ENCODE peak calls at places on chromosome 4, in seven cellular contexts. N is AG04450, L is Calu3, X is neural progenitor cell, V is progenitor cell of endocrine pancreas, Y is brain microvascular endothelial cell, D is SK-N-SH. B is an unnamed sample.

GRCh38 chr4:105896984-105897760 is 1.9 kb downstream of the NPNT start:
- DNase-seq in N (no peak), L (no peak), X (no peak), V (no peak), Y (no peak), D (no peak), B (no peak)

GRCh38 chr4:8304827-8305695 is 35.5 kb downstream of the HTRA3 start:
- DNase-seq in N (no peak), L (no peak), X (no peak), V (no peak), Y (no peak), D (no peak), B (no peak)

GRCh38 chr4:79526970-79527565 is 119.0 kb upstream of the GK2 start:
- DNase-seq in N (no peak), L (no peak), X (no peak), V (no peak), Y (no peak), D (no peak), B (no peak)

GRCh38 chr4:151031831-151032605 is 16.9 kb upstream of the LRBA start:
- DNase-seq in N (no peak), L (no peak), X (no peak), V (no peak), Y (peak), D (peak), B (no peak)

GRCh38 chr4:117817316-117817715 is 217.0 kb upstream of the NDST3 start:
- DNase-seq in N (no peak), L (no peak), X (no peak), V (no peak), Y (no peak), D (no peak), B (no peak)

GRCh38 chr4:138696771-138697170 is 318.8 kb upstream of the NOCT start:
- DNase-seq in N (no peak), L (no peak), X (no peak), V (no peak), Y (peak), D (no peak), B (no peak)

GRCh38 chr4:4302001-4302400 is 11.9 kb downstream of the ZBTB49 start:
- DNase-seq in N (no peak), L (no peak), X (no peak), V (no peak), Y (no peak), D (no peak), B (no peak)

GRCh38 chr4:89196745-89197144 is 85.4 kb downstream of the TIGD2 start:
- DNase-seq in N (no peak), L (peak), X (no peak), V (no peak), Y (no peak), D (no peak), B (no peak)

GRCh38 chr4:88697113-88697512 is 516 bp downstream of the NAP1L5 start:
- DNase-seq in N (no peak), L (no peak), X (no peak), V (no peak), Y (no peak), D (peak), B (no peak)

GRCh38 chr4:4981427-4981826 is 37.8 kb downstream of the CYTL1 start:
- DNase-seq in N (no peak), L (no peak), X (no peak), V (no peak), Y (no peak), D (no peak), B (no peak)

GRCh38 chr4:10115271-10115656 is 1.3 kb downstream of the WDR1 start:
- DNase-seq in N (no peak), L (no peak), X (no peak), V (no peak), Y (no peak), D (no peak), B (no peak)

GRCh38 chr4:21656832-21657231 is 291.7 kb downstream of the KCNIP4 start:
- DNase-seq in N (no peak), L (peak), X (no peak), V (no peak), Y (peak), D (no peak), B (no peak)

GRCh38 chr4:142095886-142096605 is 459.7 kb downstream of the IL15 start:
- DNase-seq in N (peak), L (peak), X (no peak), V (no peak), Y (peak), D (no peak), B (no peak)

GRCh38 chr4:181792641-181793612 is 450.3 kb upstream of the TENM3 start:
- DNase-seq in N (no peak), L (no peak), X (peak), V (no peak), Y (no peak), D (no peak), B (peak)

GRCh38 chr4:156950950-156951349 is 20.6 kb downstream of the PDGFC start:
- DNase-seq in N (no peak), L (no peak), X (no peak), V (no peak), Y (no peak), D (no peak), B (no peak)

GRCh38 chr4:144649646-144650045 is 3.7 kb downstream of the HHIP start:
- DNase-seq in N (no peak), L (no peak), X (peak), V (no peak), Y (no peak), D (no peak), B (no peak)

GRCh38 chr4:54539500-54540029 is 118.2 kb upstream of the KIT start:
- DNase-seq in N (no peak), L (peak), X (peak), V (peak), Y (peak), D (peak), B (peak)

GRCh38 chr4:122739174-122739573 is 6.7 kb downstream of the BBS12 start:
- DNase-seq in N (peak), L (no peak), X (no peak), V (no peak), Y (peak), D (no peak), B (no peak)

GRCh38 chr4:107183155-107183774 is 147.2 kb upstream of the DKK2 start:
- DNase-seq in N (peak), L (peak), X (peak), V (no peak), Y (peak), D (peak), B (peak)

GRCh38 chr4:137794779-137795178 is 262.5 kb upstream of the PCDH18 start:
- DNase-seq in N (no peak), L (no peak), X (no peak), V (no peak), Y (no peak), D (no peak), B (no peak)

GRCh38 chr4:149884046-149884445 is 68.4 kb upstream of the IQCM start:
- DNase-seq in N (no peak), L (no peak), X (no peak), V (no peak), Y (no peak), D (no peak), B (no peak)

GRCh38 chr4:139704915-139705485 is 39.4 kb downstream of the MGST2 start:
- DNase-seq in N (no peak), L (no peak), X (no peak), V (no peak), Y (peak), D (no peak), B (no peak)
- TF ChIP-seq CTCF in N (peak), L (no peak), X (peak), V (peak), Y (peak), D (peak), B (no peak)

DNA sequence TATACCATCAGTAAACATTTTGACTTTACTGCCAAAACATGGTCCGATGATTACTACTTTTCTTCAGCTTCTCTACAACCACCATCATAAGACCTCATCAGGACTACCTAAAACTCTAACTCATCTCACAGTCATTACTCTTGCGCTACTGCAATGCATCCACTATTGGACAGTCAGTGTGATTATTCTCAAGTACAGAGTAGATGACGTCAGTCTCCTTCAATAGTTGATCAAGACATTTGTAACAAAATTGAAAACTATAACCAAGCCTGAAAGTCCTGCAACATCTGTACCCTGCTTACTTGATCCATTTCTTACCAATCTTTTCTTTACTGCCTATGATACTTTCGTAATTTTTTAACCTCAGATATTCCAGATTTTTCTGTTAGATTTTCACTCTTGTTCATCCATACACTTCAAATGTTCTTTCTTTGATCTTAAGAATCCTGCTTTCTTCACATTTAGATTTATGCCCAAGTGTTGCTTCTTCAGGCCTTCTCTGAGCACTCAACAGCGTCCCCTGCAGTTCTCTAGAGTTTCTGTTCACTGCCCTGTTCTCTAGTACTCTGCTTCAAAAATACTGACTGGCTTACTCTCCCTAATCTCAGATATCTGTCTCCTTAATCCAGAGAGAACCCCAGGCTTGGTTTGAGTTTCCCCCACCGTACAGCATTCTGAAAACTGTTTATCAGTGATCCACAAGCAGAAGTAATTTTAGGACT is 1517.6 kb downstream of the STIM2 start:
- DNase-seq in N (no peak), L (no peak), X (peak), V (no peak), Y (no peak), D (no peak), B (no peak)
- TF ChIP-seq CTCF in N (no peak), L (no peak), X (peak), V (no peak), Y (peak), D (peak), B (no peak)

GRCh38 chr4:98671131-98671530 is 12.7 kb upstream of the TSPAN5 start:
- DNase-seq in N (no peak), L (no peak), X (no peak), V (no peak), Y (no peak), D (no peak), B (no peak)

GRCh38 chr4:98674404-98675173 is 16.2 kb upstream of the TSPAN5 start:
- DNase-seq in N (no peak), L (no peak), X (no peak), V (no peak), Y (no peak), D (no peak), B (no peak)

GRCh38 chr4:98673978-98674377 is 15.6 kb upstream of the TSPAN5 start:
- DNase-seq in N (no peak), L (no peak), X (no peak), V (no peak), Y (no peak), D (no peak), B (no peak)

GRCh38 chr4:98673282-98673644 is 14.9 kb upstream of the TSPAN5 start:
- DNase-seq in N (no peak), L (no peak), X (no peak), V (no peak), Y (no peak), D (peak), B (no peak)

DNA sequence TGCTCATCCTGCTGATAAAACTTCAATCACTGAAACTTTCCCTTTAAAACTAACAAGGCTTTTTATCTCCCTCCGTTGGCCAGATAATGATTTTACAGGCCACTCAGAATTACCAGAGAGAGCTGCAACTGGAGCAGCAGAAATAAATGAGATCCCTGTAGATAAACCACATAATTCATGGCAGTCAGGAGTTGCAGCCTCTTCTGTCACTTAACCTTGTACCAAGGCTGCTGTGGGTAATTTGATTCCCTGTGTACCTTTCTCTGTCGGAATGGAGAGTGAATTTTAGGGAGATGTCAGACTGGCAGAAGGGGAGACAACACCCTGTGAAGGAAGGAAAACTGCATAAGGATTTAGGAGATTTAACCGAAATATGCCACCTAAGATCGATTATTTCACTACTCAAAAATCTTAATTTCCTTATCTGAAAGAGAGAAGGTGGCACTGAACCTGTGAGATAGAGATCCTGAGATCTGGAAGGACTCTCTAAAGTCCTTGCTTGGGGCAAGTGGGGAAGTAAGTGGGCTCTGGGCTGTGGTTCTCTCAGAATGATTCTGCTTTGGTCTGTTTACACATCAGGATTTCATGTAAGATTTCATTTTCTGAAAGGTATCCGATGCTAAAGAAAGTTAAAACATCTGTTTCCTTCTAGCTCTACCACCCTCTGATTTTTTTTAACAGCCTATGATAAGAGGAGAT is 14.3 kb upstream of the TSPAN5 start:
- DNase-seq in N (no peak), L (no peak), X (no peak), V (no peak), Y (no peak), D (peak), B (no peak)
- TF ChIP-seq CTCF in N (peak), L (no peak), X (no peak), V (no peak), Y (no peak), D (peak), B (no peak)

DNA sequence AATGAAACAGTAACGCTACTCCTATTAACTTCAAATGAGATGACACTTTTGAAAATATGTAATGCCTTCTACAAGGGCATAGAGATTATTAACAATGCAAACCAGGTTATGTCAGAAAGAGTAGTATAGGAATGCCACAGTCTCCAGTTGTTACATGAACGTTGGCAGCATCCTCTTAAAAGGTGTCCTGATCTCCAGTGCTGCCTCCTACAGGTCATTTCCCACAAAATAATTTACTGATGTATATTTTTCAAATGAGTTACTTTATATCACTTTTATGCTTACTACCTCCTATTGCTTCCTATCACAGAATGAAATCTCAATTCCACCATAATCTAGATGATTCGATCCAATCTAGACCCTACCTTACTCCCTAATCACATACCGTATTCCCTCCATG is 195.2 kb upstream of the EPHA5 start:
- DNase-seq in N (no peak), L (peak), X (peak), V (no peak), Y (peak), D (peak), B (no peak)
- TF ChIP-seq CTCF in N (peak), L (no peak), X (peak), V (peak), Y (peak), D (peak), B (peak)

GRCh38 chr4:168177546-168178149 is 85.3 kb downstream of the ANXA10 start:
- DNase-seq in N (no peak), L (peak), X (no peak), V (no peak), Y (no peak), D (no peak), B (no peak)
- TF ChIP-seq CTCF in N (no peak), L (no peak), X (no peak), V (no peak), Y (no peak), D (no peak), B (no peak)

B was measured in nephron progenitor cell.